ENCODE peak calls at places on chromosomes 7 and 10, in seven cellular contexts. F is uterus, H is tibial nerve, U is transverse colon, P is H1, E is prostate gland, T is sigmoid colon. B is an unnamed sample. For H3K27me3, the result is how much of the 10 kb centered on the place peaks cover.

GRCh38 chr7:2460188-2460587 is 16.0 kb downstream of the GRIFIN start:
- DNase-seq in H (no peak), F (no peak), P (no peak), E (no peak), T (no peak), U (no peak), B (no peak)

GRCh38 chr10:110432084-110432483 is 65.6 kb upstream of the DUSP5 start:
- DNase-seq in P (no peak), U (no peak), H (no peak), F (no peak), T (peak), E (no peak), B (no peak)

GRCh38 chr10:102610499-102610898 is 33.8 kb upstream of the TRIM8 start:
- DNase-seq in E (no peak), U (no peak), F (no peak), H (no peak), P (no peak), T (peak), B (no peak)

GRCh38 chr7:122748195-122748594 is 45.5 kb upstream of the RNF148 start:
- DNase-seq in E (no peak), T (no peak), F (no peak), U (no peak), P (no peak), H (no peak), B (no peak)

GRCh38 chr10:63977329-63977923 is 456.2 kb downstream of the REEP3 start:
- DNase-seq in F (no peak), H (no peak), E (no peak), P (no peak), U (peak), T (no peak), B (peak)

GRCh38 chr10:61896854-61897661 is 4.4 kb upstream of the ARID5B start:
- DNase-seq in E (no peak), F (peak), P (peak), H (peak), T (peak), U (peak), B (peak)

GRCh38 chr7:102891693-102892261 is 21.0 kb upstream of the LRRC17 start:
- DNase-seq in H (no peak), U (peak), E (peak), P (no peak), F (peak), T (peak), B (no peak)

GRCh38 chr7:157477550-157478212 is 140.9 kb downstream of the DNAJB6 start:
- DNase-seq in P (no peak), U (no peak), F (no peak), T (peak), E (no peak), H (no peak), B (no peak)

GRCh38 chr10:102627446-102628293 is 16.6 kb upstream of the TRIM8 start:
- DNase-seq in H (no peak), P (peak), E (no peak), U (no peak), F (peak), T (peak), B (peak)

GRCh38 chr7:70700055-70700934 is 431.6 kb upstream of the GALNT17 start:
- DNase-seq in F (no peak), E (no peak), P (peak), U (no peak), H (no peak), T (no peak), B (no peak)

GRCh38 chr7:114087674-114088539 is 169.1 kb upstream of the PPP1R3A start:
- DNase-seq in U (peak), F (peak), T (peak), E (peak), H (no peak), P (no peak), B (peak)

GRCh38 chr10:124464028-124464751 is 2.6 kb downstream of the LHPP start:
- DNase-seq in U (no peak), H (no peak), E (no peak), T (no peak), P (no peak), F (no peak), B (no peak)

GRCh38 chr7:36019538-36019937 is 133.5 kb upstream of the EEPD1 start:
- DNase-seq in H (no peak), F (no peak), E (no peak), U (no peak), T (no peak), P (no peak), B (no peak)

GRCh38 chr7:103613655-103614642 is 167.9 kb upstream of the SLC26A5 start:
- DNase-seq in F (no peak), E (no peak), U (no peak), H (no peak), P (no peak), T (no peak), B (no peak)

GRCh38 chr7:93914581-93915066 is 6.9 kb upstream of the GNG11 start:
- DNase-seq in H (no peak), E (no peak), F (no peak), P (no peak), U (no peak), T (no peak), B (no peak)
- H3K4me3 ChIP-seq in H (no peak), E (no peak), F (no peak), P (no peak), U (no peak), T (no peak), B (no peak)

DNA sequence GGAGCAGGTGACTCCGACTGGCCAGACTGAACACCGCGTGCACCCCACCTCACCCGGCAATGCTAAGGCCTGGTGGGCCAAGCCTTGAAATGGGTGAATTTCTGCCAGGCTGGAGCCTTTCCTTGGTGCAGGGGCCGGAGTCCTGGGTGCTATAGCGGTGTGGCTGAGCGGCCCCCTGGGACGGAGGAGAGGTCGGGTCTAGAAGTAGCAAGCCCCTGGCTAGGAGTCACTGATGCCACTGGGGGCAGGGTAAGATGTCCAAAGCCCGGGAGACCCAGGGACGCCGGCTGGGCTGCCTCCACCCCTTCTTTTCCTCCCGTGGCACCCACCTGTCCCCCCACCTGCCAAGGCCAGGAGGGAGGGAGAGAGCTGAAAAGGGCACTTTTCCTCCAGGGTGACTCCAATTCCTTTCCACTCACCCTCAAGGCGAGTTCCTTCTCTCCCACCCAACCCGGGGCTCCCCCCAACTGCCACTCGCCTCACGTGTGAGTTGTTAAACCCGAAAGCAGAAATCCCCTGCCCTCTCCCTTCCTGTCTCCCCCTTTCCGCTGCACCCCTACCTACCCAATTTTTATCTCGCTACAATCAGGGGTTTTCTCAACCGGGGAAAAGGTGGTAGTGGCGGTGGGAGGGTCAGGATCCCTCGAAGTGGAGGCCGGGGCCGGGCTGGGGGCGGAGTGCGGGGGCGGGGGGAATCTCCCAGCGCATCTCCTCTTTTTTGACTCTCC is 6.0 kb upstream of the GATA3 start:
- DNase-seq in F (no peak), U (no peak), E (no peak), T (no peak), P (no peak), H (no peak), B (no peak)
- H3K27me3 ChIP-seq in F (half or more), U (half or more), E (under half), T (half or more), P (half or more), H (under half), B (half or more)

GRCh38 chr10:69100136-69100872 is 12.4 kb downstream of the SRGN start:
- DNase-seq in E (no peak), F (no peak), T (no peak), U (no peak), H (no peak), P (no peak), B (no peak)
- TF ChIP-seq POLR2A in E (no peak), F (no peak), T (no peak), U (no peak), H (no peak), P (no peak), B (no peak)

DNA sequence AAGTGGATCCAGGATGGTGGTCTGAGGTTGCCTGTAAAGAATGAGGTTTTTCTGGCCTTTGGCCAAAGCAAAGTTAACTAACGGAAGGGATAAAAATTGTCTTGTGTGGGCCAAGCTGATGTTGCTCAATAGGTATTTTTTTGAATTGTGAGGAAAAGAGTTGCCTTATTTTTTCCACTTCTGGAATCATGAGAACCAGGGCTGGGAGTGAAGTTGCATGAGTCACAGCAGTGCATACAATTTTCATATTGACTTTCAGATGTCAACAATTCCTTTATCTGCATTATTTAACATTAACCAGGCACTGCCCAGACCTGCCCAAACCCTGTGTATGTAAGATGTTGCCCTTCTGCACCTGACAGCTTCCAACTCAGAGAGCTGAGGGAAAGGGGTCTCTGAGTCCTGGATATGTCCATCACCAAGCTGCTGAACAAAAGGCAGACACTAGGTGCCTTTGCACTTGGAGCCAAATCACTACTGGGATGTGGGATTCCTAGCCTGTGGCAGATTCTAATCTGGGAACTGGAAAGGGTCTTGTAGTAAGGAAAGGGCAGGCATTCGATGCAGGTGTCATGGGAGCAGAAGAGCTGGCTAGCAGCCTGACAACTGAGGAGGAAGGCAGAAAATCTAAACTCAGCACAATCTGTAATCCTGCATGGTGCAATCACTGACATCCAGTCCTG is 52.3 kb upstream of the SLC35B4 start:
- DNase-seq in P (no peak), U (no peak), T (no peak), F (no peak), H (peak), E (peak), B (peak)
- H3K4me3 ChIP-seq in P (no peak), U (no peak), T (no peak), F (no peak), H (no peak), E (no peak), B (no peak)

GRCh38 chr10:79463578-79464496 is 18.4 kb upstream of the ZCCHC24 start:
- DNase-seq in F (no peak), T (no peak), E (no peak), H (no peak), U (no peak), P (no peak), B (no peak)
- H3K27me3 ChIP-seq in F (under half), T (under half), E (under half), H (under half), U (under half), P (under half), B (under half)

GRCh38 chr10:119598397-119598796 is 1.6 kb upstream of the TIAL1 start:
- DNase-seq in F (no peak), U (no peak), P (no peak), T (no peak), E (no peak), H (no peak), B (no peak)

GRCh38 chr10:119596537-119597404 is at the start of gene TIAL1:
- DNase-seq in F (peak), E (peak), U (peak), H (peak), T (peak), P (peak), B (peak)

GRCh38 chr10:119595715-119596515 is 849 bp downstream of the TIAL1 start:
- DNase-seq in P (no peak), T (peak), F (peak), U (peak), H (peak), E (peak), B (peak)

GRCh38 chr10:119595134-119595714 is 1.5 kb downstream of the TIAL1 start:
- DNase-seq in T (no peak), U (no peak), H (no peak), F (no peak), E (no peak), P (no peak), B (no peak)

GRCh38 chr10:119597405-119598186 is 832 bp upstream of the TIAL1 start:
- DNase-seq in P (no peak), F (no peak), U (no peak), H (no peak), T (no peak), E (no peak), B (no peak)
- TF ChIP-seq POLR2A in P (no peak), F (no peak), U (no peak), H (no peak), T (no peak), E (no peak), B (no peak)

DNA sequence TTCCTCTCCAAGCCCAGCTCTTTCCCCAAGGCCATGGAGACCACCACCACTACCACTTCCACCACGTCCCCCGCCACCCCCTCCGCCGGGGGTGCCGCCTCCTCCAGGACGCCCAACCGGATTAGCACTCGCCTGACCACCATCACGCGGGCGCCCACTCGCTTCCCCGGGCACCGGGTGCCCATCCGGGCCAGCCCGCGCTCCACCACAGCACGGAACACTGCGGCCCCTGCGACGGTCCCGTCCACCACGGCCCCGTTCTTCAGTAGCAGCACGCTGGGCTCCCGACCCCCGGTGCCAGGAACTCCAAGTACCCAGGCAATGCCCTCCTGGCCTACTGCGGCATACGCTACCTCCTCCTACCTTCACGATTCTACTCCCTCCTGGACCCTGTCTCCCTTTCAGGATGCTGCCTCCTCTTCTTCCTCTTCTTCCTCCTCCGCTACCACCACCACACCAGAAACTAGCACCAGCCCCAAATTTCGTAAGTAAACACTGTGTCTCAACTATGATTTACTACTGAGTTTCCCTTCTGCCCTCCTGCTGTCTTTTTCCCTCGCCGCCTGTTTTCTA is 772 bp downstream of the NRG3 start:
- DNase-seq in F (no peak), E (no peak), P (no peak), T (no peak), U (no peak), H (no peak), B (no peak)
- H3K4me3 ChIP-seq in F (no peak), E (no peak), P (peak), T (peak), U (peak), H (no peak), B (no peak)